ENCODE peak calls at places on chromosomes 7 and 10, in ten cellular contexts. L is pancreas; D is heart left ventricle; C is NCI-H2171 treated with DMSO at 0.1 percent for 48 hours; W is NB4; U is OCI-LY7; Q is H9; F is fibroblast of the aortic adventitia; R is hypothalamus; H is CD8-positive, alpha-beta memory T cell. J is an unnamed sample.

GRCh38 chr7:135359633-135360032 is 126.0 kb downstream of the STRA8 start:
- DNase-seq in L (no peak), D (no peak), C (no peak), W (peak; percentile 8), U (no peak), Q (no peak), F (no peak), R (no peak), H (no peak), J (no peak)

GRCh38 chr10:58451490-58451889 is 61.2 kb upstream of the BICC1 start:
- DNase-seq in L (no peak), D (no peak), C (no peak), W (no peak), U (no peak), Q (no peak), F (peak; percentile 23), R (no peak), H (no peak), J (no peak)

GRCh38 chr7:27688056-27688455 is 25.4 kb upstream of the HIBADH start:
- DNase-seq in L (no peak), D (no peak), C (no peak), W (no peak), U (no peak), Q (no peak), F (no peak), R (no peak), H (no peak), J (no peak)

GRCh38 chr10:48946891-48947500 is 7.4 kb upstream of the LRRC18 start:
- DNase-seq in L (no peak), D (no peak), C (no peak), W (no peak), U (no peak), Q (no peak), F (peak; percentile 14), R (no peak), H (no peak), J (no peak)

GRCh38 chr7:39908141-39908540 is 41.9 kb upstream of the CDK13 start:
- DNase-seq in L (no peak), D (no peak), C (no peak), W (no peak), U (no peak), Q (no peak), F (no peak), R (no peak), H (no peak), J (no peak)

GRCh38 chr10:99527526-99528255 is 5.1 kb upstream of the NKX2-3 start:
- DNase-seq in L (no peak), D (no peak), C (no peak), W (no peak), U (no peak), Q (peak; percentile 55), F (no peak), R (no peak), H (no peak), J (no peak)

GRCh38 chr10:75042292-75042974 is 69.0 kb upstream of the SAMD8 start:
- DNase-seq in L (no peak), D (no peak), C (no peak), W (no peak), U (no peak), Q (no peak), F (peak; percentile 80), R (no peak), H (no peak), J (no peak)

GRCh38 chr10:44769449-44769848 is 141.7 kb upstream of the TMEM72 start:
- DNase-seq in L (no peak), D (no peak), C (no peak), W (no peak), U (no peak), Q (no peak), F (no peak), R (no peak), H (no peak), J (no peak)

GRCh38 chr7:15839415-15840100 is 153.1 kb upstream of the MEOX2 start:
- DNase-seq in L (peak; percentile 2), D (peak; percentile 77), C (peak; percentile 96), W (peak; percentile 78), U (no peak), Q (peak; percentile 75), F (peak; percentile 41), R (no peak), H (no peak), J (peak; percentile 17)

GRCh38 chr7:91005861-91006260 is 258.4 kb upstream of the FZD1 start:
- DNase-seq in L (no peak), D (peak; percentile 39), C (no peak), W (no peak), U (no peak), Q (no peak), F (no peak), R (no peak), H (no peak), J (no peak)

GRCh38 chr7:156064921-156065386 is 252.7 kb upstream of the SHH start:
- DNase-seq in L (no peak), D (no peak), C (no peak), W (no peak), U (no peak), Q (no peak), F (no peak), R (no peak), H (no peak), J (no peak)

GRCh38 chr10:103854687-103855423 is 521 bp downstream of the SH3PXD2A start:
- DNase-seq in L (no peak), D (peak; percentile 79), C (peak; percentile 46), W (peak; percentile 74), U (no peak), Q (peak; percentile 48), F (peak; percentile 41), R (no peak), H (no peak), J (peak; percentile 39)

GRCh38 chr7:87797798-87798403 is 78.3 kb downstream of the SLC25A40 start:
- DNase-seq in L (no peak), D (no peak), C (peak; percentile 74), W (peak; percentile 76), U (peak; percentile 66), Q (no peak), F (peak; percentile 68), R (no peak), H (no peak), J (no peak)

GRCh38 chr7:644381-645305 is 81.9 kb upstream of the DNAAF5 start:
- DNase-seq in L (no peak), D (no peak), C (no peak), W (no peak), U (no peak), Q (no peak), F (no peak), R (no peak), H (no peak), J (no peak)

GRCh38 chr10:129949411-129950335 is 14.4 kb downstream of the EBF3 start:
- DNase-seq in L (no peak), D (peak; percentile 89), C (peak; percentile 70), W (no peak), U (no peak), Q (peak; percentile 75), F (peak; percentile 91), R (no peak), H (no peak), J (no peak)

GRCh38 chr7:151342811-151343210 is 1.2 kb downstream of the NUB1 start:
- DNase-seq in L (no peak), D (no peak), C (no peak), W (no peak), U (peak; percentile 32), Q (no peak), F (no peak), R (no peak), H (no peak), J (no peak)

GRCh38 chr7:137626469-137627067 is 220.2 kb downstream of the DGKI start:
- DNase-seq in L (peak; percentile 8), D (no peak), C (peak; percentile 4), W (peak; percentile 71), U (peak; percentile 25), Q (peak; percentile 76), F (peak; percentile 58), R (peak; percentile 35), H (no peak), J (no peak)

GRCh38 chr7:65832281-65832680 is 40.6 kb upstream of the VKORC1L1 start:
- DNase-seq in L (no peak), D (no peak), C (no peak), W (peak; percentile 57), U (no peak), Q (peak; percentile 42), F (peak; percentile 59), R (no peak), H (no peak), J (no peak)

GRCh38 chr7:23332881-23333612 is 33.9 kb downstream of the MALSU1 start:
- DNase-seq in L (no peak), D (no peak), C (no peak), W (no peak), U (no peak), Q (no peak), F (peak; percentile 92), R (no peak), H (no peak), J (no peak)

GRCh38 chr7:37371755-37372154 is 76.9 kb downstream of the ELMO1 start:
- DNase-seq in L (no peak), D (no peak), C (no peak), W (no peak), U (no peak), Q (no peak), F (no peak), R (no peak), H (no peak), J (no peak)

J was measured in right lobe of liver.